ENCODE peak calls at places on chromosome 11, in four cellular contexts. K is cardiac muscle cell, W is tibial nerve, F is A549. A is an unnamed sample.
A peak's percentile ranks its signal among the peaks of the same experiment; 100 is the strongest.

GRCh38 chr11:12128191-12128841 is 17.9 kb downstream of the MICAL2 start:
- DNase-seq in W (no peak), F (no peak), K (no peak), A (no peak)

GRCh38 chr11:105960252-105961245 is 61.5 kb downstream of the MSANTD4 start:
- DNase-seq in K (no peak), W (no peak), F (no peak), A (no peak)

GRCh38 chr11:59931688-59932087 is 6.5 kb upstream of the OOSP1 start:
- DNase-seq in F (no peak), K (no peak), W (no peak), A (no peak)

GRCh38 chr11:105611414-105611813 is 1.5 kb downstream of the GRIA4 start:
- DNase-seq in W (no peak), K (no peak), F (no peak), A (no peak)

GRCh38 chr11:123616505-123617198 is 37.8 kb downstream of the SCN3B start:
- DNase-seq in F (no peak), K (peak; percentile 93), W (no peak), A (no peak)

GRCh38 chr11:94675788-94676187 is 92.4 kb upstream of the AMOTL1 start:
- DNase-seq in F (no peak), W (no peak), K (no peak), A (peak; percentile 35)

GRCh38 chr11:66070604-66071325 is 693 bp downstream of the PACS1 start:
- DNase-seq in F (peak; percentile 38), W (no peak), K (peak; percentile 57), A (no peak)

GRCh38 chr11:75272821-75273301 is 32.3 kb downstream of the TPBGL start:
- DNase-seq in F (no peak), W (no peak), K (no peak), A (no peak)

GRCh38 chr11:128290106-128290840 is 297.1 kb downstream of the ETS1 start:
- DNase-seq in F (peak; percentile 55), K (peak; percentile 87), W (peak; percentile 32), A (peak; percentile 17)

GRCh38 chr11:3840870-3841425 is at the start of gene RHOG:
- DNase-seq in K (peak; percentile 89), F (peak; percentile 80), W (peak; percentile 60), A (no peak)

GRCh38 chr11:74492084-74492483 is 1.4 kb downstream of the LIPT2 start:
- DNase-seq in K (no peak), F (no peak), W (no peak), A (no peak)

DNA sequence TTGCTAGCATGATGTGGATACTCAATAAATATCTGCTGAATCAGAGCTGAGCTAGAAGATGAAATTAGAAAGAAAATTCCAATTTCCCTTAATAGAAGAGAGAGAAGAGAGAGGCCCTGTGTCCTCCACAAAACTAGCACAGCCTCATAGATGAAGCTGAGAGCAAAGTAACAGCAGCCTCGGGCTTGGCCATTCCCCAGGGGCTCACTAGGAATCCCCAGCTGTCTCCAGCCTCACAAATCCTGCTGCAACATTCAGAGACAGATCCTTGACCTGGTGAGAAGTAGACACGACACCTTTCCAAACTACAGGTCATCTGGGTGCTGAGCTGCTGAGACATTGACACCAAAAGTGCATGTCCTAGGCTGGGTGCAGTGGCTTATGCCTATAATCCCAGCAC is 26.1 kb upstream of the IRAG1 start:
- DNase-seq in K (no peak), F (no peak), W (no peak), A (no peak)
- H3K4me3 ChIP-seq in K (no peak overlapping the region), F (no peak overlapping the region), W (no peak overlapping the region), A (no peak overlapping the region)

GRCh38 chr11:8070417-8071101 is 10.5 kb upstream of the TUB start:
- DNase-seq in K (peak; percentile 67), W (no peak), F (peak; percentile 84), A (no peak)
- TF ChIP-seq CTCF in K (peak; percentile 57), W (peak; percentile 26), F (peak; percentile 28), A (peak; percentile 27)

DNA sequence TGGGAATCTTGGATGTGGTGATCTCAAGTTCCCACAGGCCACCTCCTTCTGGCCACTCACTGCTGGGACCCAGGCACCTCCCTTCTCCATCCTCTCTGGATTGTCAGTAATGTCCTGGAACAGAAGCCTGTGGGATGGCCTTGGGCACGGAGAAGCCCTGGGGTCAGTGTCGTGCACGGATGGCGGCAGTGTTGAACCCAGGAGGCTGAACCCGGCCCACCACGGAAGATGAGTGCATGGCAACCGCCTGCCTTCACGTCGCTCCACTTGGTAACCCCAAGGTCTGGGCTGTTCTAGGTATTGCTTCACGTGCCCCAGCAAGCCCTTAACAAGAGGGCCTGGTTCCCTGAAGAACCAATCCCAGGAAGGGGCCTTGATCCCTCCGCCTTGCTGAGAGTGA is 7.1 kb downstream of the THYN1 start:
- DNase-seq in W (no peak), F (no peak), K (no peak), A (no peak)
- H3K4me3 ChIP-seq in W (no peak overlapping the region), F (no peak overlapping the region), K (no peak overlapping the region), A (no peak overlapping the region)

GRCh38 chr11:698493-699115 is 3.0 kb downstream of the TMEM80 start:
- DNase-seq in W (no peak), K (no peak), F (no peak), A (no peak)
- TF ChIP-seq CTCF in W (no peak), K (no peak), F (no peak), A (no peak)

DNA sequence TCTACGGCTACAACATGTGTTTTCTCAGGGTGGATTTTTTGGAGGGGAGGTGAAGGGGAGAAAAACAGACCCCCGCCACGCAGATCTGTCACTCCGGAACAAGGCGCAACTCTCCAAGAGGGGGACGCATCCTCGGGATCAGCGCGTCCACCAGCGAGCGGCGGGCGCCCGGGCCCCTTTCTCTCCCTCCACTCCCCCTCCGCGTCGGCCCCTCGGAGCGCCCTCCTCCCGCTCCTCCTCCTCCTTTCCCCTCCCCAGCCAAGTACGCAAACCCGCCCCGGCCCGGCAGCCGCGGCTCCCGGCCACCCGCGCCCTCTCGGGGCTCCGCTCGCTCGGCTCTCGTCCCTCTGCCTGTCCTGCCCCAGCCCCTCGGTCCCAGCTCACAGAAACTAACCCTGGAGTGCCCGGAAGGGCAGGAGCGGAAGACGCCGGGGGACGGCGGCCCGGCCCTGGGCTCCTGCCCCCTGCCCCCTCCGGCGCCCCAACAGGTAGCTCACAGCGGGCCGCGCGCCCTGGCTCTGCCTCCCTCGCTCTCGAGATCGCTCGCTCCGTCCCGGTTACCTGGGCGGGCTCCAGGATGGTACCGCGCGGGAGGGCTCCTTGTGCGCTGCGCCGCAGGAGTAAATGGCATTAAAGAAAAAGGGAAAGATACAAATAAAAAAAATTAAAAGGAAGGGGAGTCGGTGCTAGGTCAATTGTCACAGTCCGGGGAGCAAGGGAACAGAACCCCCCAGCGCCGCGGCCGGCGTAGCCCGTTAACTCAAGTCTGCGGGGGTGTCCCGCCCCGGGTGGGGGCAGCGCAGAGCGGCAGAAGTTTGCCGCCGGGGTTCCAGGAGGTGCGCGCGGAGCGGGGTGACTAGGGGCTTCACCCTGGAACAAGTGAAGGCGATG is 131.4 kb upstream of the C11orf58 start:
- DNase-seq in F (no peak), K (peak; percentile 31), W (peak; percentile 16), A (no peak)
- H3K4me3 ChIP-seq in F (peak overlapping the region; percentile 50), K (peak overlapping the region; percentile 61), W (peak overlapping the region; percentile 62), A (no peak overlapping the region)

DNA sequence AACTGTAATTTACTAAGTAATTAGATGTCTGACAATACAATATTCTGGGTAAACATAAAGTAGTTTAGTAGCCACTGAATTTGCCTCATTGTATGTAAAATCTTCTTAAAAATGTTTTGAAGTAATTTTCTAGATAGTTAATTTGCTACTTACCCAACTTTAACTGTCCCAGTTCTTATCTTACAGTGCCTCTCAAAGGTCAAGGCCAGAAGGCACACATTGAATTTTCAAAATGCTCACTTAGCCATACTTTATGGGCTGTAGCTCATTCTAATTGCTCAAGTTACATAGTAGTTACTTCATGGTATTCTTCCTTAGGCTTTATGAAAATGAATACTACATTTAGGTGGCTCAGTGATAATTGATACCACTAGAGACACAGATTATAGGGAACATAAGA is 666.6 kb downstream of the CNTN5 start:
- DNase-seq in W (no peak), K (peak; percentile 6), F (no peak), A (no peak)
- TF ChIP-seq CTCF in W (no peak), K (no peak), F (no peak), A (peak; percentile 40)